ENCODE peak calls at places on chromosomes 13 and 19, in five cellular contexts. Y is T-helper 9 cell, K is fibroblast of mammary gland, X is nephron progenitor cell, J is GM03348. Q is an unnamed sample.

GRCh38 chr19:44757735-44758505 is 9.4 kb downstream of the BCL3 start:
- DNase-seq in Y (no peak), K (peak), X (peak), J (no peak), Q (peak)

GRCh38 chr19:11173516-11174155 is 18.1 kb upstream of the SPC24 start:
- DNase-seq in Y (no peak), K (no peak), X (no peak), J (no peak), Q (no peak)

GRCh38 chr19:49861541-49862410 is 5.6 kb downstream of the PNKP start:
- DNase-seq in Y (no peak), K (no peak), X (no peak), J (no peak), Q (no peak)

GRCh38 chr13:19573072-19573716 is 11.9 kb upstream of the TPTE2 start:
- DNase-seq in Y (no peak), K (no peak), X (no peak), J (no peak), Q (no peak)

GRCh38 chr19:35856001-35856400 is 710 bp upstream of the KIRREL2 start:
- DNase-seq in Y (no peak), K (no peak), X (peak), J (no peak), Q (no peak)

GRCh38 chr13:49667773-49668172 is 23.5 kb downstream of the EBPL start:
- DNase-seq in Y (no peak), K (peak), X (no peak), J (peak), Q (peak)

GRCh38 chr19:39126593-39127187 is 1.1 kb downstream of the PAK4 start:
- DNase-seq in Y (no peak), K (peak), X (no peak), J (peak), Q (peak)

GRCh38 chr13:113969311-113969972 is 4.4 kb downstream of the C13orf46 start:
- DNase-seq in Y (no peak), K (no peak), X (no peak), J (no peak), Q (no peak)

GRCh38 chr13:111066544-111066943 is 48.6 kb upstream of the ARHGEF7 start:
- DNase-seq in Y (no peak), K (no peak), X (no peak), J (no peak), Q (no peak)

GRCh38 chr13:66660013-66660804 is 569.9 kb downstream of the PCDH9 start:
- DNase-seq in Y (no peak), K (peak), X (no peak), J (peak), Q (peak)

GRCh38 chr13:102317593-102317992 is 84.3 kb downstream of the FGF14 start:
- DNase-seq in Y (no peak), K (peak), X (no peak), J (peak), Q (no peak)

GRCh38 chr13:47085346-47085745 is 188.5 kb upstream of the HTR2A start:
- DNase-seq in Y (no peak), K (peak), X (no peak), J (peak), Q (peak)

GRCh38 chr13:62119739-62120700 is 704.4 kb upstream of the PCDH20 start:
- DNase-seq in Y (no peak), K (peak), X (no peak), J (peak), Q (peak)

GRCh38 chr13:44903596-44903995 is 85.7 kb downstream of the NUFIP1 start:
- DNase-seq in Y (no peak), K (peak), X (no peak), J (peak), Q (peak)

Q was measured in AG08395.